ENCODE peak calls at places on chromosome 2, in four cellular contexts. U, S, G and Z are unnamed samples.

GRCh38 chr2:241808701-241809382 is at the start of gene NEU4:
- DNase-seq in U (no peak), S (no peak), G (no peak), Z (no peak)

GRCh38 chr2:42045956-42046748 is 1.7 kb upstream of the PKDCC start:
- DNase-seq in U (no peak), S (no peak), G (no peak), Z (no peak)

GRCh38 chr2:118667366-118667765 is 180.1 kb downstream of the EN1 start:
- DNase-seq in U (no peak), S (no peak), G (no peak), Z (no peak)

GRCh38 chr2:63977904-63978303 is 41.3 kb downstream of the VPS54 start:
- DNase-seq in U (no peak), S (no peak), G (no peak), Z (no peak)

GRCh38 chr2:165678882-165679281 is 115.2 kb downstream of the GALNT3 start:
- DNase-seq in U (no peak), S (no peak), G (no peak), Z (no peak)

GRCh38 chr2:150107816-150108215 is 379.7 kb downstream of the RND3 start:
- DNase-seq in U (no peak), S (no peak), G (peak; percentile 12), Z (no peak)

GRCh38 chr2:2232167-2232566 is 98.9 kb downstream of the MYT1L start:
- DNase-seq in U (no peak), S (no peak), G (no peak), Z (no peak)

GRCh38 chr2:222938327-222938726 is 77.5 kb downstream of the ACSL3 start:
- DNase-seq in U (no peak), S (no peak), G (no peak), Z (no peak)

GRCh38 chr2:47300609-47301276 is 102.2 kb upstream of the MSH2 start:
- DNase-seq in U (no peak), S (no peak), G (peak; percentile 91), Z (peak; percentile 85)

GRCh38 chr2:59025157-59025757 is 784.1 kb upstream of the FANCL start:
- DNase-seq in U (peak; percentile 26), S (peak; percentile 26), G (peak; percentile 42), Z (peak; percentile 49)

GRCh38 chr2:203728321-203728720 is 21.9 kb downstream of the CD28 start:
- DNase-seq in U (no peak), S (no peak), G (no peak), Z (no peak)

GRCh38 chr2:27622921-27623384 is 5.9 kb downstream of the CCDC121 start:
- DNase-seq in U (peak; percentile 84), S (peak; percentile 45), G (no peak), Z (no peak)

GRCh38 chr2:138670734-138671133 is 109.5 kb downstream of the NXPH2 start:
- DNase-seq in U (no peak), S (no peak), G (no peak), Z (no peak)

GRCh38 chr2:84969511-84970265 is 1.3 kb upstream of the KCMF1 start:
- DNase-seq in U (peak; percentile 31), S (peak; percentile 42), G (peak; percentile 30), Z (peak; percentile 67)

GRCh38 chr2:30334738-30335426 is 103.5 kb downstream of the LBH start:
- DNase-seq in U (no peak), S (no peak), G (no peak), Z (peak; percentile 31)

GRCh38 chr2:65319080-65319673 is 91.5 kb downstream of the ACTR2 start:
- DNase-seq in U (no peak), S (no peak), G (no peak), Z (no peak)

GRCh38 chr2:233350708-233351107 is 3.6 kb upstream of the DGKD start:
- DNase-seq in U (peak; percentile 90), S (peak; percentile 97), G (peak; percentile 71), Z (peak; percentile 25)

GRCh38 chr2:524442-524841 is 152.8 kb downstream of the TMEM18 start:
- DNase-seq in U (no peak), S (no peak), G (no peak), Z (no peak)

GRCh38 chr2:210577263-210578071 is 21.1 kb downstream of the CPS1 start:
- DNase-seq in U (peak; percentile 59), S (peak; percentile 65), G (peak; percentile 44), Z (peak; percentile 71)

GRCh38 chr2:184692137-184692734 is 93.9 kb downstream of the ZNF804A start:
- DNase-seq in U (no peak), S (no peak), G (no peak), Z (peak; percentile 10)

GRCh38 chr2:232447638-232448472 is 8.1 kb upstream of the ALPI start:
- DNase-seq in U (no peak), S (no peak), G (no peak), Z (no peak)

GRCh38 chr2:52404046-52404445 is 1363.6 kb upstream of the CHAC2 start:
- DNase-seq in U (no peak), S (no peak), G (no peak), Z (no peak)

GRCh38 chr2:159893439-159893838 is 95.4 kb upstream of the CD302 start:
- DNase-seq in U (no peak), S (no peak), G (no peak), Z (no peak)

GRCh38 chr2:212723226-212723625 is 184.6 kb upstream of the ERBB4 start:
- DNase-seq in U (peak; percentile 62), S (no peak), G (no peak), Z (no peak)

GRCh38 chr2:25378731-25379490 is 37.2 kb upstream of the DNMT3A start:
- DNase-seq in U (no peak), S (peak; percentile 30), G (no peak), Z (no peak)

GRCh38 chr2:95122197-95122551 is 566 bp upstream of the MRPS5 start:
- DNase-seq in U (no peak), S (no peak), G (no peak), Z (no peak)

GRCh38 chr2:9325428-9325827 is 97.9 kb downstream of the ITGB1BP1 start:
- DNase-seq in U (no peak), S (no peak), G (no peak), Z (no peak)

GRCh38 chr2:159053186-159054031 is 85.0 kb downstream of the TANC1 start:
- DNase-seq in U (peak; percentile 99), S (no peak), G (no peak), Z (no peak)

GRCh38 chr2:25833566-25833965 is 44.7 kb downstream of the ASXL2 start:
- DNase-seq in U (peak; percentile 13), S (peak; percentile 82), G (peak; percentile 24), Z (no peak)

GRCh38 chr2:118123561-118124232 is 35.4 kb downstream of the INSIG2 start:
- DNase-seq in U (peak; percentile 52), S (no peak), G (no peak), Z (no peak)

GRCh38 chr2:236604971-236605734 is 35.5 kb downstream of the ACKR3 start:
- DNase-seq in U (no peak), S (no peak), G (peak; percentile 16), Z (no peak)

GRCh38 chr2:207765541-207765940 is 4.2 kb downstream of the FZD5 start:
- DNase-seq in U (no peak), S (no peak), G (no peak), Z (no peak)

GRCh38 chr2:238060096-238060541 is 682 bp upstream of the SCLY start:
- DNase-seq in U (peak; percentile 9), S (no peak), G (peak; percentile 28), Z (no peak)

GRCh38 chr2:225041210-225041870 is 928 bp downstream of the DOCK10 start:
- DNase-seq in U (peak; percentile 62), S (peak; percentile 28), G (peak; percentile 91), Z (peak; percentile 79)

GRCh38 chr2:225002039-225002655 is 40.1 kb downstream of the DOCK10 start:
- DNase-seq in U (peak; percentile 78), S (peak; percentile 76), G (peak; percentile 65), Z (peak; percentile 87)